ENCODE peak calls at places on chromosomes 2 and 18, in five cellular contexts. N, U, Q, X and J are unnamed samples.

GRCh38 chr2:28292491-28292890 is 100.2 kb upstream of the FOSL2 start:
- DNase-seq in N (no peak), U (no peak), Q (no peak), X (no peak), J (no peak)

GRCh38 chr18:79735071-79735980 is 55.7 kb downstream of the CTDP1 start:
- DNase-seq in N (no peak), U (no peak), Q (no peak), X (no peak), J (no peak)

GRCh38 chr2:149161481-149162225 is 123.2 kb downstream of the LYPD6B start:
- DNase-seq in N (no peak), U (no peak), Q (no peak), X (no peak), J (no peak)

GRCh38 chr2:186771395-186771794 is 77.5 kb downstream of the FAM171B start:
- DNase-seq in N (no peak), U (no peak), Q (no peak), X (peak; percentile 20), J (peak; percentile 12)

GRCh38 chr2:124877065-124877671 is 852.1 kb downstream of the CNTNAP5 start:
- DNase-seq in N (no peak), U (no peak), Q (no peak), X (no peak), J (no peak)

GRCh38 chr18:53946561-53946960 is 277.9 kb downstream of the MBD2 start:
- DNase-seq in N (no peak), U (no peak), Q (no peak), X (peak; percentile 33), J (peak; percentile 22)

GRCh38 chr2:208165059-208165458 is 1.7 kb upstream of the CRYGA start:
- DNase-seq in N (no peak), U (no peak), Q (no peak), X (no peak), J (no peak)

GRCh38 chr2:221997100-221997499 is 301.7 kb downstream of the PAX3 start:
- DNase-seq in N (peak; percentile 63), U (no peak), Q (no peak), X (peak; percentile 84), J (peak; percentile 53)

GRCh38 chr2:195330513-195330956 is 326.5 kb upstream of the SLC39A10 start:
- DNase-seq in N (no peak), U (no peak), Q (no peak), X (no peak), J (no peak)

GRCh38 chr2:133561045-133561852 is 7.0 kb downstream of the NCKAP5 start:
- DNase-seq in N (peak; percentile 71), U (no peak), Q (no peak), X (peak; percentile 73), J (peak; percentile 43)

GRCh38 chr2:7014201-7014640 is 97.0 kb downstream of the RNF144A start:
- DNase-seq in N (no peak), U (no peak), Q (no peak), X (no peak), J (no peak)

GRCh38 chr18:24378598-24378997 is 19.0 kb downstream of the OSBPL1A start:
- DNase-seq in N (no peak), U (no peak), Q (no peak), X (no peak), J (no peak)
- H3K4me3 ChIP-seq in N (no peak overlapping the region), U (no peak overlapping the region), Q (no peak overlapping the region), X (no peak overlapping the region), J (no peak overlapping the region)

GRCh38 chr18:30088238-30088637 is 954.3 kb downstream of the DSC3 start:
- DNase-seq in N (no peak), U (no peak), Q (no peak), X (no peak), J (no peak)

GRCh38 chr18:30081122-30081521 is 961.4 kb downstream of the DSC3 start:
- DNase-seq in N (no peak), U (no peak), Q (no peak), X (no peak), J (no peak)

GRCh38 chr18:30086351-30086750 is 956.2 kb downstream of the DSC3 start:
- DNase-seq in N (no peak), U (no peak), Q (no peak), X (no peak), J (no peak)
- H3K4me3 ChIP-seq in N (no peak overlapping the region), U (no peak overlapping the region), Q (no peak overlapping the region), X (no peak overlapping the region), J (no peak overlapping the region)

GRCh38 chr2:88622307-88622706 is 5.0 kb downstream of the EIF2AK3 start:
- DNase-seq in N (no peak), U (no peak), Q (no peak), X (no peak), J (no peak)
- H3K4me3 ChIP-seq in N (no peak overlapping the region), U (no peak overlapping the region), Q (no peak overlapping the region), X (no peak overlapping the region), J (no peak overlapping the region)

GRCh38 chr2:203873461-203873860 is 5.9 kb downstream of the CTLA4 start:
- DNase-seq in N (no peak), U (no peak), Q (no peak), X (no peak), J (no peak)
- H3K4me3 ChIP-seq in N (no peak overlapping the region), U (no peak overlapping the region), Q (no peak overlapping the region), X (no peak overlapping the region), J (no peak overlapping the region)

GRCh38 chr2:37602702-37603101 is 68.7 kb downstream of the CDC42EP3 start:
- DNase-seq in N (no peak), U (no peak), Q (no peak), X (no peak), J (no peak)

GRCh38 chr2:37601569-37601968 is 69.9 kb downstream of the CDC42EP3 start:
- DNase-seq in N (no peak), U (no peak), Q (no peak), X (no peak), J (no peak)

GRCh38 chr2:37599688-37600525 is 71.5 kb downstream of the CDC42EP3 start:
- DNase-seq in N (no peak), U (peak; percentile 64), Q (no peak), X (no peak), J (no peak)

GRCh38 chr2:37602040-37602439 is 69.4 kb downstream of the CDC42EP3 start:
- DNase-seq in N (no peak), U (no peak), Q (no peak), X (no peak), J (no peak)

GRCh38 chr2:37600735-37601134 is 70.7 kb downstream of the CDC42EP3 start:
- DNase-seq in N (no peak), U (no peak), Q (no peak), X (no peak), J (no peak)
- H3K4me3 ChIP-seq in N (no peak overlapping the region), U (peak overlapping the region; percentile 59), Q (no peak overlapping the region), X (no peak overlapping the region), J (no peak overlapping the region)

GRCh38 chr18:31204833-31205232 is 42.2 kb upstream of the DSC1 start:
- DNase-seq in N (no peak), U (no peak), Q (no peak), X (no peak), J (no peak)

GRCh38 chr18:31209041-31209440 is 46.4 kb upstream of the DSC1 start:
- DNase-seq in N (no peak), U (no peak), Q (no peak), X (no peak), J (no peak)

GRCh38 chr18:31206064-31206463 is 43.4 kb upstream of the DSC1 start:
- DNase-seq in N (no peak), U (no peak), Q (no peak), X (no peak), J (no peak)

GRCh38 chr18:31205273-31205672 is 42.6 kb upstream of the DSC1 start:
- DNase-seq in N (no peak), U (no peak), Q (no peak), X (peak; percentile 55), J (no peak)

GRCh38 chr18:31206787-31207381 is 44.2 kb upstream of the DSC1 start:
- DNase-seq in N (no peak), U (no peak), Q (peak; percentile 24), X (peak; percentile 97), J (no peak)
- H3K4me3 ChIP-seq in N (no peak overlapping the region), U (no peak overlapping the region), Q (no peak overlapping the region), X (peak overlapping the region; percentile 71), J (no peak overlapping the region)

DNA sequence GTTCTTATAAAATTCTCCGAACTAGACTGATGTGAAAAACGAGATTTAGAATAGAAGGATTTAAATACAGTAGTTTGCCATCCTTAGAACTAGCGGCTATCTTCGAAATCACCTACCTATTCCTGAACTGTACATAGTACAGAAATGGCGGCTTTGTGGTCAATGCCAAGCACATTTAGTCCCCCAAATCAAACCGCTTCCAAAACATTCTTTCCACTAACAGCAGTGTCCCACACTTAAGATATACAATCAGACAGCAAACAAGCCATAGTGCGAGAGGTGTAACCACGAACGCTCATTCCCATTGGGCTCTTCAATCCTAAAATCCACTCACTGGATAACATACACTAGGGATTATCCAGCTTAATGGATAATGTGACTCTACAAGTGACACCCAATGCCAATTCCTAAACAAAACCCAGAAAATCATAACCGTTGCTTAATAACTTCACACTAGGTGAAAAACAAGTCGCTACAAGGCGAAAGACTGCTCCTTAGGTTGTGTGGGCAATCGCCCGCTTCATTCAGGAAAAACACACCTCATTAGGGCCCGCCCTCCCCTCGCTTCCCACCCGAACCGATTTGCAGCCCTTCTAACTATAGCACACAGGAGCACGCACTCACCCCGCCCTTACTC is 2.0 kb downstream of the XPO1 start:
- DNase-seq in N (no peak), U (no peak), Q (no peak), X (peak; percentile 94), J (no peak)
- H3K4me3 ChIP-seq in N (peak overlapping the region; percentile 90), U (peak overlapping the region; percentile 85), Q (peak overlapping the region; percentile 87), X (peak overlapping the region; percentile 97), J (peak overlapping the region; percentile 91)